ENCODE peak calls at places on chromosomes 16 and 17, in six cellular contexts. C is A549; O is ecto neural progenitor cell; T is effector CD4-positive, alpha-beta T cell; R is lower leg skin; U is neural progenitor cell. Z is an unnamed sample.

GRCh38 chr17:43314582-43314981 is 80.8 kb upstream of the RNU2-1 start:
- DNase-seq in C (no peak), O (no peak), T (no peak), R (peak; percentile 67), U (no peak), Z (no peak)

GRCh38 chr17:14926526-14927122 is 338.5 kb downstream of the PMP22 start:
- DNase-seq in C (peak; percentile 75), O (peak; percentile 66), T (peak; percentile 46), R (no peak), U (peak; percentile 86), Z (peak; percentile 73)

GRCh38 chr17:49588726-49589555 is 13.3 kb downstream of the NXPH3 start:
- DNase-seq in C (no peak), O (no peak), T (no peak), R (no peak), U (no peak), Z (peak; percentile 76)

GRCh38 chr17:45137561-45138305 is 2.2 kb downstream of the ACBD4 start:
- DNase-seq in C (no peak), O (no peak), T (no peak), R (no peak), U (peak; percentile 1), Z (no peak)

GRCh38 chr17:34423978-34424813 is 61.2 kb upstream of the CCL1 start:
- DNase-seq in C (no peak), O (no peak), T (no peak), R (peak; percentile 76), U (no peak), Z (no peak)

GRCh38 chr16:85554114-85554790 is 58.9 kb upstream of the GSE1 start:
- DNase-seq in C (peak; percentile 81), O (no peak), T (peak; percentile 62), R (peak; percentile 95), U (peak; percentile 71), Z (peak; percentile 89)

GRCh38 chr16:79348521-79349306 is 251.8 kb downstream of the MAF start:
- DNase-seq in C (no peak), O (no peak), T (no peak), R (peak; percentile 36), U (no peak), Z (no peak)

GRCh38 chr16:81198635-81199034 is 39.9 kb upstream of the BCO1 start:
- DNase-seq in C (peak; percentile 40), O (no peak), T (no peak), R (no peak), U (no peak), Z (peak; percentile 26)

GRCh38 chr17:74875970-74876593 is 3.3 kb upstream of the FDXR start:
- DNase-seq in C (no peak), O (no peak), T (no peak), R (no peak), U (no peak), Z (no peak)

GRCh38 chr17:73549841-73550430 is 94.3 kb downstream of the SDK2 start:
- DNase-seq in C (no peak), O (no peak), T (no peak), R (no peak), U (no peak), Z (no peak)

GRCh38 chr16:65281636-65282035 is 159.8 kb upstream of the CDH11 start:
- DNase-seq in C (no peak), O (no peak), T (no peak), R (no peak), U (peak; percentile 63), Z (no peak)

GRCh38 chr17:79888009-79888540 is 48.8 kb upstream of the CBX4 start:
- DNase-seq in C (no peak), O (no peak), T (no peak), R (no peak), U (no peak), Z (no peak)

GRCh38 chr16:85462405-85463227 is 150.5 kb upstream of the GSE1 start:
- DNase-seq in C (no peak), O (no peak), T (no peak), R (no peak), U (peak; percentile 54), Z (peak; percentile 79)

GRCh38 chr16:14298374-14299122 is 227.4 kb downstream of the MRTFB start:
- DNase-seq in C (no peak), O (no peak), T (no peak), R (no peak), U (no peak), Z (no peak)

GRCh38 chr16:11224894-11225676 is 30.9 kb downstream of the SOCS1 start:
- DNase-seq in C (no peak), O (no peak), T (peak; percentile 51), R (peak; percentile 87), U (no peak), Z (no peak)

GRCh38 chr16:79713609-79714309 is 113.2 kb upstream of the MAF start:
- DNase-seq in C (no peak), O (no peak), T (no peak), R (no peak), U (no peak), Z (no peak)

GRCh38 chr16:67701420-67701819 is 17.7 kb downstream of the GFOD2 start:
- DNase-seq in C (no peak), O (no peak), T (no peak), R (no peak), U (no peak), Z (no peak)

Z was measured in GM03348.